ENCODE peak calls at places on chromosomes 7 and 10, in nine cellular contexts. H is coronary artery, L is PC-3, C is prostate gland, P is fibroblast of the aortic adventitia, F is fibroblast of pulmonary artery, S is neural crest cell, W is lung, E is pancreas. M is an unnamed sample.

GRCh38 chr7:28953628-28954027 is 4.5 kb downstream of the TRIL start:
- DNase-seq in H (no peak), L (no peak), C (no peak), P (peak), F (peak), S (peak), W (peak), E (no peak), M (no peak)

GRCh38 chr10:96257944-96258343 is 13.4 kb downstream of the BLNK start:
- DNase-seq in H (no peak), L (no peak), C (no peak), P (no peak), F (no peak), S (no peak), W (no peak), E (no peak), M (no peak)

GRCh38 chr7:29854257-29854938 is 48.1 kb downstream of the WIPF3 start:
- DNase-seq in H (no peak), L (peak), C (no peak), P (peak), F (peak), S (no peak), W (peak), E (no peak), M (no peak)

GRCh38 chr7:142039231-142039630 is 43.6 kb downstream of the MGAM start:
- DNase-seq in H (no peak), L (no peak), C (no peak), P (no peak), F (no peak), S (no peak), W (no peak), E (no peak), M (no peak)

GRCh38 chr7:112252141-112252540 is 45.6 kb downstream of the ZNF277 start:
- DNase-seq in H (no peak), L (no peak), C (no peak), P (no peak), F (no peak), S (no peak), W (no peak), E (no peak), M (no peak)

GRCh38 chr7:86372262-86372661 is 271.4 kb upstream of the GRM3 start:
- DNase-seq in H (no peak), L (no peak), C (no peak), P (no peak), F (no peak), S (no peak), W (no peak), E (no peak), M (no peak)

GRCh38 chr7:153939177-153939576 is 113.0 kb upstream of the DPP6 start:
- DNase-seq in H (peak), L (no peak), C (no peak), P (no peak), F (no peak), S (no peak), W (no peak), E (no peak), M (no peak)

GRCh38 chr7:51069411-51070083 is 247.1 kb downstream of the COBL start:
- DNase-seq in H (no peak), L (peak), C (peak), P (peak), F (no peak), S (no peak), W (no peak), E (no peak), M (no peak)

GRCh38 chr7:155356323-155357105 is 58.8 kb downstream of the INSIG1 start:
- DNase-seq in H (no peak), L (peak), C (no peak), P (no peak), F (no peak), S (peak), W (no peak), E (no peak), M (no peak)

GRCh38 chr10:62492012-62492869 is 118.1 kb downstream of the ZNF365 start:
- DNase-seq in H (no peak), L (peak), C (no peak), P (peak), F (peak), S (no peak), W (no peak), E (no peak), M (peak)

GRCh38 chr10:120262857-120263547 is 194.0 kb upstream of the PLPP4 start:
- DNase-seq in H (no peak), L (peak), C (no peak), P (no peak), F (no peak), S (no peak), W (no peak), E (no peak), M (no peak)

GRCh38 chr7:2518101-2518500 is 1.5 kb upstream of the LFNG start:
- DNase-seq in H (no peak), L (no peak), C (no peak), P (no peak), F (no peak), S (no peak), W (no peak), E (no peak), M (no peak)

GRCh38 chr7:138665669-138666140 is 35.5 kb downstream of the SVOPL start:
- DNase-seq in H (no peak), L (no peak), C (no peak), P (no peak), F (no peak), S (no peak), W (no peak), E (no peak), M (no peak)

GRCh38 chr10:36725581-36726520 is 399.5 kb upstream of the ANKRD30A start:
- DNase-seq in H (no peak), L (peak), C (no peak), P (peak), F (peak), S (no peak), W (no peak), E (no peak), M (no peak)

GRCh38 chr7:28865494-28866257 is 92.5 kb downstream of the TRIL start:
- DNase-seq in H (no peak), L (peak), C (no peak), P (no peak), F (peak), S (no peak), W (no peak), E (no peak), M (no peak)

GRCh38 chr10:118209215-118209614 is 132.9 kb downstream of the FAM204A start:
- DNase-seq in H (no peak), L (no peak), C (no peak), P (no peak), F (no peak), S (peak), W (no peak), E (no peak), M (no peak)

GRCh38 chr10:129035052-129035805 is 431.8 kb upstream of the MGMT start:
- DNase-seq in H (no peak), L (no peak), C (no peak), P (peak), F (no peak), S (no peak), W (no peak), E (no peak), M (no peak)

GRCh38 chr10:23512355-23513058 is 73.6 kb downstream of the OTUD1 start:
- DNase-seq in H (no peak), L (peak), C (no peak), P (peak), F (peak), S (no peak), W (no peak), E (no peak), M (no peak)

GRCh38 chr10:129744896-129745750 is 219.0 kb downstream of the EBF3 start:
- DNase-seq in H (peak), L (no peak), C (no peak), P (no peak), F (no peak), S (no peak), W (peak), E (no peak), M (no peak)

GRCh38 chr7:42014625-42015412 is 222.2 kb downstream of the GLI3 start:
- DNase-seq in H (no peak), L (peak), C (peak), P (peak), F (peak), S (peak), W (no peak), E (no peak), M (peak)

GRCh38 chr10:104209575-104210198 is 22.5 kb downstream of the CFAP43 start:
- DNase-seq in H (no peak), L (peak), C (no peak), P (peak), F (peak), S (peak), W (peak), E (no peak), M (peak)

GRCh38 chr7:155090647-155091046 is 20.5 kb downstream of the HTR5A start:
- DNase-seq in H (no peak), L (peak), C (no peak), P (no peak), F (no peak), S (no peak), W (no peak), E (no peak), M (no peak)

GRCh38 chr7:158030071-158030470 is 557.6 kb downstream of the PTPRN2 start:
- DNase-seq in H (no peak), L (no peak), C (no peak), P (no peak), F (no peak), S (no peak), W (no peak), E (peak), M (no peak)

GRCh38 chr10:68155615-68156205 is 46.4 kb downstream of the MYPN start:
- DNase-seq in H (no peak), L (no peak), C (no peak), P (peak), F (no peak), S (no peak), W (no peak), E (no peak), M (no peak)

GRCh38 chr10:68156373-68157185 is 47.3 kb downstream of the MYPN start:
- DNase-seq in H (no peak), L (peak), C (peak), P (peak), F (peak), S (peak), W (peak), E (no peak), M (peak)

GRCh38 chr10:68151453-68151852 is 42.2 kb downstream of the MYPN start:
- DNase-seq in H (no peak), L (no peak), C (no peak), P (no peak), F (no peak), S (no peak), W (no peak), E (no peak), M (no peak)

GRCh38 chr10:68154211-68154497 is 44.9 kb downstream of the MYPN start:
- DNase-seq in H (no peak), L (no peak), C (no peak), P (peak), F (peak), S (no peak), W (no peak), E (no peak), M (no peak)

DNA sequence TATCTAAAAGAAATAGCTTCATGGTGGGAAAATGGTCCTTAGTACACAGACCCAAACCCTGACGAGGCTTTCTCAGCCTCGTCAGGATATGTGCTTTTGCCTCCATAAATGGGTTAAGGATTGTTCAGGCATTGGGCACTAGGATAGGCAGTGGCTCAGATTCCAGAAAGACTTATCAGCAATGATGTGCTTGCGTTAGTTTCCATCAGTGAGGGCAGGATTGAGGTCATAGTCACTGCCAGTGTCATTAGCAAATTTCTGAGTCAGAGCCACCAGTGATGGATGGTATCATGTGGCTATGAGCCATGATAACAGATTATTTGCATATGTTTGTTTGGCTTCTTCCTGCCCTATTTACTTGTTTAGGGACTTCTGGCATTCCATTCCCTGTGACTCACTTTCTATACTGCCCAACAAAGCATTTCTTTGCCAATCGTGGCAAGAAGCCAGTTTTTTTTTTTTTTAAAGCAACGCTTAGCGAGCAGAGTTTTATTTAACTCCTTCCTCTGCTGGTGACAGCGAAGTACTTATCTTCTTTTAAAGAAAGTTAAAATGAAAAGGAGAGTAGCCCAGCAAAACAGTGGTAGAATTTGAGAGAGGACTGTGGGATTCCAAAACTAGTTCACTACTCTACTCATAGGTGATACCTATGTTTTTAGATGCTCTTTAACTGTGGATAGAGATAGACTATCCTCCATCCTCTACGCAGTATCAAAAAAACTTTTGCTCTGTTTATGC is 44.4 kb downstream of the MYPN start:
- DNase-seq in H (peak), L (peak), C (no peak), P (peak), F (peak), S (no peak), W (peak), E (no peak), M (no peak)
- TF ChIP-seq CTCF in H (no peak), L (no peak), C (no peak), P (no peak), F (no peak), S (no peak), W (no peak), E (no peak), M (no peak)

GRCh38 chr7:44073664-44074348 is 8.4 kb upstream of the PGAM2 start:
- DNase-seq in H (peak), L (peak), C (peak), P (no peak), F (peak), S (no peak), W (peak), E (peak), M (peak)

GRCh38 chr7:44072364-44073231 is 7.2 kb upstream of the PGAM2 start:
- DNase-seq in H (peak), L (peak), C (peak), P (peak), F (peak), S (peak), W (peak), E (peak), M (peak)

GRCh38 chr7:44074349-44074695 is 8.0 kb downstream of the POLM start:
- DNase-seq in H (no peak), L (no peak), C (no peak), P (no peak), F (no peak), S (no peak), W (no peak), E (peak), M (no peak)

GRCh38 chr7:44075296-44076075 is 6.8 kb downstream of the POLM start:
- DNase-seq in H (no peak), L (peak), C (peak), P (no peak), F (no peak), S (no peak), W (no peak), E (no peak), M (no peak)

DNA sequence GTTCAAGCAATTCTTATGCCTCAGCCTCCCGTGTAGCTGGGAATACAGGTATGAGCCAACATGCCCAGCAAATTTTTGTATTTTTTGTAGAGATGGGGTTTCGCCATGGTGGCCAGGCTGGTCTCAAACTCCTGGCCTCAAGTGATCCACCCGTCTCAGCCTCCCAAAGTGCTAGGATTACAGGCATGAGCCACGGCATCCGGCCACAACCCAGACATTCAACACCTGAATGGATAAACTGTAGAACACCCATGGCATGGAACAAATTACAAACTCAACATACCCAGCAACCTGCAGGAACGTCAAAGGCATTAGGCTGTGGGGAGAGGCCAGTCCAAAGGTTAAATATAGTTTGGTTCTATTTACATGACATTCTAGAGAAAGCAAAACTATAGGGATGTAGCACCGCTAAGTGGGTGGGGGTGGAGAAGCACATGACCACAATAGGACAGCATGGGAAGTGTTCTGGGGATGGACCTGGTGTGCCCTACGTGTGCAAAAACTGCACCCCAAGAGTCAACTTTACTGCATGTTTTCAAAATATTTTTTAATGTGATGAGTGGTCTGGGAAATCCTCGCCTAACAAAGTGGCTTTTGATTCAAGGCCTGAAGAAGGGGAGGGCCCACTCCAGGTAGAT is 6.5 kb upstream of the PGAM2 start:
- DNase-seq in H (no peak), L (no peak), C (no peak), P (no peak), F (no peak), S (no peak), W (no peak), E (peak), M (no peak)
- TF ChIP-seq CTCF in H (no peak), L (no peak), C (no peak), P (no peak), F (no peak), S (no peak), W (no peak), E (no peak), M (no peak)

GRCh38 chr10:43212043-43212721 is 54.7 kb downstream of the RASGEF1A start:
- DNase-seq in H (no peak), L (no peak), C (no peak), P (no peak), F (no peak), S (no peak), W (no peak), E (peak), M (no peak)
- TF ChIP-seq CTCF in H (no peak), L (no peak), C (no peak), P (no peak), F (no peak), S (no peak), W (no peak), E (no peak), M (no peak)

DNA sequence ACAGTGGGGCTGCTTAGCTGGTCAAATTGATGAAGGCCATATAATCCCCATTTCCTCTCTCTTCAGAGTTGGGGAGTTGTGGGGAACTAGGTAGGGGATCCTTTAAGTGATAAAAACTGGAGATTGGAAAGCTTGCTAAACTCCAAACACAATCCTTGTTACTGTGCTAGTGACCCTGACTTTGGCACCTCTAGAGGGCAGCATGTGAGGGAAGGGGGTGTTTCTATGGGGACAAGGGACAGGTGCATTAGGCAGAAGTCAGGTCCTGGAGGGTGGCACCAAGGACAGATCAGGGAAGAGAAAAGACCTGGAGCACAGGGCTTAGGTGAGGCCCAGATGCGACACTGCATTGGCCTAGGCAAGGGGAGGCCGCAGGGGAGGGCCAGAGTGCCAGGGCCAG is 66.9 kb downstream of the CDHR3 start:
- DNase-seq in H (no peak), L (no peak), C (no peak), P (no peak), F (no peak), S (no peak), W (no peak), E (no peak), M (no peak)
- TF ChIP-seq CTCF in H (no peak), L (peak), C (no peak), P (no peak), F (no peak), S (no peak), W (no peak), E (no peak), M (no peak)

DNA sequence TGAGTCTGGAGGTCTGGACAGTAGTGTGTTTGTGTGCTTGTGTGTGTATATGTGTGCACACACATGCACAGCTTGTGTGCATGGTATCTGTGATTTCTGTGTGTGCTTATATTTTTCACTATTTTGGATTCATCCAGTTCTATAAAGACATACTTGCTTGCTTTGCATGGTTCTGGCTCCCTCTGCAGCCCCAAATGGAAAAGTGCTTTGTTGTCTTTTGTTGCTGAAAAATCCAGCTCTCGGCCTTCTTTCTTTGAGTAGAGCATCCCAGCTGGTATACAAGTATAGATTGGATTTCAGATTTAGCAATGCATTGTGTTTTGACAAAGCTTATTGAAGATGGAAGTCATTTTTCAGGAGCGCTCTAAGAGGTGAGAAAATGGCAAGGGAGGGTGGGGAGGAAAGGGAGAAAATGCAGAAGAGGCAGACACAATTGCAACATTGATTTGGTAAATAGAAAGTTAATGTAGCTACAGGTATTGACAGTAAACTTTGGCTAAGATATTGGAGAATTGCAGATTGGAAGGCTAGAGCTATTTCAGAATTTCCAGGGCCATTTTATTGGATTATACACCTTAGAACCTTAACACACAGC is 333.9 kb downstream of the AUTS2 start:
- DNase-seq in H (no peak), L (no peak), C (peak), P (peak), F (peak), S (peak), W (no peak), E (no peak), M (no peak)
- TF ChIP-seq CTCF in H (peak), L (peak), C (peak), P (peak), F (peak), S (peak), W (peak), E (peak), M (peak)

GRCh38 chr7:131338990-131339389 is 11.3 kb downstream of the MKLN1 start:
- DNase-seq in H (no peak), L (no peak), C (no peak), P (no peak), F (no peak), S (no peak), W (no peak), E (no peak), M (no peak)

GRCh38 chr7:131336956-131337355 is 9.3 kb downstream of the MKLN1 start:
- DNase-seq in H (no peak), L (no peak), C (no peak), P (peak), F (peak), S (no peak), W (no peak), E (no peak), M (no peak)

GRCh38 chr7:131335639-131336400 is 8.1 kb downstream of the MKLN1 start:
- DNase-seq in H (no peak), L (no peak), C (no peak), P (no peak), F (no peak), S (no peak), W (no peak), E (no peak), M (no peak)

GRCh38 chr7:131341690-131342089 is 14.0 kb downstream of the MKLN1 start:
- DNase-seq in H (no peak), L (no peak), C (no peak), P (no peak), F (no peak), S (no peak), W (no peak), E (no peak), M (no peak)

GRCh38 chr7:131338173-131338572 is 10.5 kb downstream of the MKLN1 start:
- DNase-seq in H (no peak), L (no peak), C (no peak), P (no peak), F (no peak), S (no peak), W (no peak), E (no peak), M (no peak)
- TF ChIP-seq CTCF in H (no peak), L (peak), C (no peak), P (no peak), F (no peak), S (no peak), W (no peak), E (no peak), M (no peak)

M was measured in GM13977.